ENCODE peak calls at places on chromosomes 13 and 19, in six cellular contexts. One of them, this sample, is unnamed.

GRCh38 chr13:33099860-33100259 is 83.6 kb downstream of the KL start:
- DNase-seq in heart right ventricle: no peak
- DNase-seq in NCI-H1092 treated with DMSO at 0.1 percent for 48 hours: no peak
- DNase-seq in nucleus accumbens: no peak
- DNase-seq in upper lobe of right lung: no peak
- DNase-seq in uterus: no peak
- DNase-seq in this sample: no peak

GRCh38 chr19:53365899-53366493 is 491 bp downstream of the ZNF525 start:
- DNase-seq in heart right ventricle: peak
- DNase-seq in NCI-H1092 treated with DMSO at 0.1 percent for 48 hours: no peak
- DNase-seq in nucleus accumbens: no peak
- DNase-seq in upper lobe of right lung: no peak
- DNase-seq in uterus: no peak
- DNase-seq in this sample: no peak

GRCh38 chr13:73984949-73985691 is 149.1 kb downstream of the KLF12 start:
- DNase-seq in heart right ventricle: no peak
- DNase-seq in NCI-H1092 treated with DMSO at 0.1 percent for 48 hours: peak
- DNase-seq in nucleus accumbens: no peak
- DNase-seq in upper lobe of right lung: peak
- DNase-seq in uterus: no peak
- DNase-seq in this sample: no peak

GRCh38 chr13:93805736-93806135 is 579.1 kb downstream of the GPC6 start:
- DNase-seq in heart right ventricle: no peak
- DNase-seq in NCI-H1092 treated with DMSO at 0.1 percent for 48 hours: no peak
- DNase-seq in nucleus accumbens: no peak
- DNase-seq in upper lobe of right lung: no peak
- DNase-seq in uterus: no peak
- DNase-seq in this sample: no peak

GRCh38 chr13:36750946-36751345 is 68.1 kb upstream of the RFXAP start:
- DNase-seq in heart right ventricle: no peak
- DNase-seq in NCI-H1092 treated with DMSO at 0.1 percent for 48 hours: no peak
- DNase-seq in nucleus accumbens: no peak
- DNase-seq in upper lobe of right lung: no peak
- DNase-seq in uterus: no peak
- DNase-seq in this sample: no peak

GRCh38 chr13:39433705-39434104 is 169.3 kb downstream of the LHFPL6 start:
- DNase-seq in heart right ventricle: no peak
- DNase-seq in NCI-H1092 treated with DMSO at 0.1 percent for 48 hours: no peak
- DNase-seq in nucleus accumbens: no peak
- DNase-seq in upper lobe of right lung: no peak
- DNase-seq in uterus: no peak
- DNase-seq in this sample: no peak

GRCh38 chr13:42970824-42971669 is 21.0 kb downstream of the EPSTI1 start:
- DNase-seq in heart right ventricle: no peak
- DNase-seq in NCI-H1092 treated with DMSO at 0.1 percent for 48 hours: peak
- DNase-seq in nucleus accumbens: no peak
- DNase-seq in upper lobe of right lung: no peak
- DNase-seq in uterus: no peak
- DNase-seq in this sample: no peak

GRCh38 chr13:98856983-98857382 is 104.5 kb upstream of the SLC15A1 start:
- DNase-seq in heart right ventricle: no peak
- DNase-seq in NCI-H1092 treated with DMSO at 0.1 percent for 48 hours: no peak
- DNase-seq in nucleus accumbens: no peak
- DNase-seq in upper lobe of right lung: no peak
- DNase-seq in uterus: no peak
- DNase-seq in this sample: no peak

GRCh38 chr19:47719047-47719885 is 6.0 kb downstream of the EHD2 start:
- DNase-seq in heart right ventricle: peak
- DNase-seq in NCI-H1092 treated with DMSO at 0.1 percent for 48 hours: no peak
- DNase-seq in nucleus accumbens: peak
- DNase-seq in upper lobe of right lung: peak
- DNase-seq in uterus: peak
- DNase-seq in this sample: peak

GRCh38 chr19:53873451-53874383 is 6.0 kb downstream of the MYADM start:
- DNase-seq in heart right ventricle: no peak
- DNase-seq in NCI-H1092 treated with DMSO at 0.1 percent for 48 hours: no peak
- DNase-seq in nucleus accumbens: no peak
- DNase-seq in upper lobe of right lung: no peak
- DNase-seq in uterus: no peak
- DNase-seq in this sample: no peak

GRCh38 chr13:31538067-31539042 is 201.0 kb upstream of the RXFP2 start:
- DNase-seq in heart right ventricle: no peak
- DNase-seq in NCI-H1092 treated with DMSO at 0.1 percent for 48 hours: no peak
- DNase-seq in nucleus accumbens: no peak
- DNase-seq in upper lobe of right lung: no peak
- DNase-seq in uterus: no peak
- DNase-seq in this sample: no peak

GRCh38 chr19:1395194-1396018 is 5.9 kb downstream of the GAMT start:
- DNase-seq in heart right ventricle: peak
- DNase-seq in NCI-H1092 treated with DMSO at 0.1 percent for 48 hours: no peak
- DNase-seq in nucleus accumbens: no peak
- DNase-seq in upper lobe of right lung: no peak
- DNase-seq in uterus: no peak
- DNase-seq in this sample: no peak

GRCh38 chr19:13212759-13213330 is 62.6 kb downstream of the IER2 start:
- DNase-seq in heart right ventricle: peak
- DNase-seq in NCI-H1092 treated with DMSO at 0.1 percent for 48 hours: peak
- DNase-seq in nucleus accumbens: peak
- DNase-seq in upper lobe of right lung: peak
- DNase-seq in uterus: no peak
- DNase-seq in this sample: no peak

GRCh38 chr19:42657551-42657950 is 62.8 kb upstream of the CEACAM8 start:
- DNase-seq in heart right ventricle: no peak
- DNase-seq in NCI-H1092 treated with DMSO at 0.1 percent for 48 hours: no peak
- DNase-seq in nucleus accumbens: no peak
- DNase-seq in upper lobe of right lung: no peak
- DNase-seq in uterus: no peak
- DNase-seq in this sample: no peak

GRCh38 chr13:27919299-27919933 is 384 bp upstream of the PDX1 start:
- DNase-seq in heart right ventricle: no peak
- DNase-seq in NCI-H1092 treated with DMSO at 0.1 percent for 48 hours: peak
- DNase-seq in nucleus accumbens: no peak
- DNase-seq in upper lobe of right lung: no peak
- DNase-seq in uterus: no peak
- DNase-seq in this sample: no peak

GRCh38 chr19:29535984-29536508 is 10.3 kb downstream of the VSTM2B start:
- DNase-seq in heart right ventricle: no peak
- DNase-seq in NCI-H1092 treated with DMSO at 0.1 percent for 48 hours: no peak
- DNase-seq in nucleus accumbens: no peak
- DNase-seq in upper lobe of right lung: peak
- DNase-seq in uterus: no peak
- DNase-seq in this sample: no peak